ENCODE peak calls at places on chromosomes 5 and 9, in seven cellular contexts. One of them, this sample, is unnamed.

GRCh38 chr5:176187276-176188062 is 50.8 kb upstream of the SIMC1 start:
- DNase-seq in iPS-NIHi11: no peak
- DNase-seq in activated T-cell treated with anti-CD3 and anti-CD28 coated beads for 24 hours: no peak
- DNase-seq in right lobe of liver: no peak
- DNase-seq in osteoblast: peak; percentile 62
- DNase-seq in body of pancreas: no peak
- DNase-seq in AG09319: no peak
- DNase-seq in this sample: no peak

GRCh38 chr5:175700991-175701390 is 43.1 kb downstream of the HRH2 start:
- DNase-seq in body of pancreas: no peak
- DNase-seq in activated T-cell treated with anti-CD3 and anti-CD28 coated beads for 24 hours: no peak
- DNase-seq in iPS-NIHi11: no peak
- DNase-seq in AG09319: no peak
- DNase-seq in osteoblast: no peak
- DNase-seq in right lobe of liver: peak; percentile 33
- DNase-seq in this sample: no peak

GRCh38 chr5:37717613-37718431 is 122.0 kb downstream of the GDNF start:
- DNase-seq in AG09319: no peak
- DNase-seq in osteoblast: peak; percentile 36
- DNase-seq in body of pancreas: peak; percentile 78
- DNase-seq in right lobe of liver: peak; percentile 47
- DNase-seq in iPS-NIHi11: peak; percentile 61
- DNase-seq in activated T-cell treated with anti-CD3 and anti-CD28 coated beads for 24 hours: no peak
- DNase-seq in this sample: peak; percentile 71

GRCh38 chr5:96079075-96079474 is 117.4 kb upstream of the ELL2 start:
- DNase-seq in AG09319: peak; percentile 67
- DNase-seq in osteoblast: peak; percentile 32
- DNase-seq in activated T-cell treated with anti-CD3 and anti-CD28 coated beads for 24 hours: no peak
- DNase-seq in body of pancreas: no peak
- DNase-seq in right lobe of liver: no peak
- DNase-seq in iPS-NIHi11: no peak
- DNase-seq in this sample: peak; percentile 91

GRCh38 chr9:136977223-136978072 is at the start of gene PTGDS:
- DNase-seq in right lobe of liver: no peak
- DNase-seq in activated T-cell treated with anti-CD3 and anti-CD28 coated beads for 24 hours: no peak
- DNase-seq in iPS-NIHi11: no peak
- DNase-seq in body of pancreas: no peak
- DNase-seq in AG09319: no peak
- DNase-seq in osteoblast: no peak
- DNase-seq in this sample: no peak

GRCh38 chr9:109766351-109766750 is 13.6 kb upstream of the PALM2AKAP2 start:
- DNase-seq in right lobe of liver: no peak
- DNase-seq in activated T-cell treated with anti-CD3 and anti-CD28 coated beads for 24 hours: no peak
- DNase-seq in body of pancreas: no peak
- DNase-seq in osteoblast: no peak
- DNase-seq in iPS-NIHi11: no peak
- DNase-seq in AG09319: peak; percentile 82
- DNase-seq in this sample: peak; percentile 97

GRCh38 chr9:100739208-100739607 is 161.3 kb downstream of the CAVIN4 start:
- DNase-seq in osteoblast: no peak
- DNase-seq in activated T-cell treated with anti-CD3 and anti-CD28 coated beads for 24 hours: no peak
- DNase-seq in iPS-NIHi11: no peak
- DNase-seq in right lobe of liver: no peak
- DNase-seq in body of pancreas: no peak
- DNase-seq in AG09319: no peak
- DNase-seq in this sample: no peak

GRCh38 chr9:115694991-115695390 is 458.6 kb upstream of the PAPPA start:
- DNase-seq in osteoblast: no peak
- DNase-seq in iPS-NIHi11: no peak
- DNase-seq in activated T-cell treated with anti-CD3 and anti-CD28 coated beads for 24 hours: no peak
- DNase-seq in AG09319: no peak
- DNase-seq in body of pancreas: no peak
- DNase-seq in right lobe of liver: no peak
- DNase-seq in this sample: no peak

GRCh38 chr5:159262472-159262858 is 625 bp upstream of the UBLCP1 start:
- DNase-seq in right lobe of liver: no peak
- DNase-seq in body of pancreas: no peak
- DNase-seq in iPS-NIHi11: peak; percentile 10
- DNase-seq in osteoblast: no peak
- DNase-seq in activated T-cell treated with anti-CD3 and anti-CD28 coated beads for 24 hours: no peak
- DNase-seq in AG09319: no peak
- DNase-seq in this sample: peak; percentile 85

GRCh38 chr5:95697781-95698681 is 15.2 kb upstream of the SPATA9 start:
- DNase-seq in activated T-cell treated with anti-CD3 and anti-CD28 coated beads for 24 hours: no peak
- DNase-seq in right lobe of liver: no peak
- DNase-seq in iPS-NIHi11: peak; percentile 20
- DNase-seq in body of pancreas: no peak
- DNase-seq in AG09319: no peak
- DNase-seq in osteoblast: no peak
- DNase-seq in this sample: no peak

GRCh38 chr5:65927497-65928340 is 1.3 kb downstream of the ERBIN start:
- DNase-seq in iPS-NIHi11: peak; percentile 22
- DNase-seq in osteoblast: peak; percentile 94
- DNase-seq in activated T-cell treated with anti-CD3 and anti-CD28 coated beads for 24 hours: peak; percentile 18
- DNase-seq in body of pancreas: no peak
- DNase-seq in right lobe of liver: no peak
- DNase-seq in AG09319: no peak
- DNase-seq in this sample: peak; percentile 58

GRCh38 chr9:10366171-10366779 is 246.5 kb downstream of the PTPRD start:
- DNase-seq in activated T-cell treated with anti-CD3 and anti-CD28 coated beads for 24 hours: no peak
- DNase-seq in osteoblast: peak; percentile 4
- DNase-seq in iPS-NIHi11: peak; percentile 34
- DNase-seq in AG09319: no peak
- DNase-seq in right lobe of liver: no peak
- DNase-seq in body of pancreas: no peak
- DNase-seq in this sample: peak; percentile 42

GRCh38 chr5:56259002-56259511 is 25.9 kb upstream of the ANKRD55 start:
- DNase-seq in iPS-NIHi11: no peak
- DNase-seq in body of pancreas: no peak
- DNase-seq in AG09319: peak; percentile 60
- DNase-seq in activated T-cell treated with anti-CD3 and anti-CD28 coated beads for 24 hours: no peak
- DNase-seq in right lobe of liver: no peak
- DNase-seq in osteoblast: peak; percentile 94
- DNase-seq in this sample: peak; percentile 62

GRCh38 chr9:80665479-80665878 is 1023.9 kb downstream of the TLE1 start:
- DNase-seq in activated T-cell treated with anti-CD3 and anti-CD28 coated beads for 24 hours: no peak
- DNase-seq in right lobe of liver: no peak
- DNase-seq in osteoblast: no peak
- DNase-seq in iPS-NIHi11: no peak
- DNase-seq in body of pancreas: no peak
- DNase-seq in AG09319: no peak
- DNase-seq in this sample: no peak

GRCh38 chr9:116943970-116944369 is 256.9 kb downstream of the TRIM32 start:
- DNase-seq in right lobe of liver: no peak
- DNase-seq in AG09319: no peak
- DNase-seq in body of pancreas: no peak
- DNase-seq in activated T-cell treated with anti-CD3 and anti-CD28 coated beads for 24 hours: no peak
- DNase-seq in osteoblast: no peak
- DNase-seq in iPS-NIHi11: no peak
- DNase-seq in this sample: no peak

GRCh38 chr5:143399616-143400540 is 3.6 kb downstream of the NR3C1 start:
- DNase-seq in body of pancreas: no peak
- DNase-seq in activated T-cell treated with anti-CD3 and anti-CD28 coated beads for 24 hours: no peak
- DNase-seq in iPS-NIHi11: no peak
- DNase-seq in AG09319: no peak
- DNase-seq in osteoblast: peak; percentile 21
- DNase-seq in right lobe of liver: no peak
- DNase-seq in this sample: no peak

GRCh38 chr5:106092455-106092854 is 1578.3 kb downstream of the EFNA5 start:
- DNase-seq in AG09319: no peak
- DNase-seq in osteoblast: no peak
- DNase-seq in activated T-cell treated with anti-CD3 and anti-CD28 coated beads for 24 hours: no peak
- DNase-seq in iPS-NIHi11: no peak
- DNase-seq in right lobe of liver: no peak
- DNase-seq in body of pancreas: no peak
- DNase-seq in this sample: no peak

GRCh38 chr9:127791085-127791484 is 5.3 kb downstream of the CDK9 start:
- DNase-seq in body of pancreas: no peak
- DNase-seq in iPS-NIHi11: no peak
- DNase-seq in activated T-cell treated with anti-CD3 and anti-CD28 coated beads for 24 hours: no peak
- DNase-seq in osteoblast: peak; percentile 55
- DNase-seq in AG09319: no peak
- DNase-seq in right lobe of liver: no peak
- DNase-seq in this sample: no peak

GRCh38 chr5:158560170-158560569 is 539.5 kb downstream of the EBF1 start:
- DNase-seq in AG09319: peak; percentile 14
- DNase-seq in activated T-cell treated with anti-CD3 and anti-CD28 coated beads for 24 hours: no peak
- DNase-seq in right lobe of liver: no peak
- DNase-seq in osteoblast: peak; percentile 66
- DNase-seq in body of pancreas: no peak
- DNase-seq in iPS-NIHi11: no peak
- DNase-seq in this sample: peak; percentile 22

GRCh38 chr9:124869986-124870560 is 8.1 kb downstream of the ARPC5L start:
- DNase-seq in body of pancreas: peak; percentile 32
- DNase-seq in osteoblast: peak; percentile 80
- DNase-seq in iPS-NIHi11: no peak
- DNase-seq in activated T-cell treated with anti-CD3 and anti-CD28 coated beads for 24 hours: peak; percentile 87
- DNase-seq in AG09319: no peak
- DNase-seq in right lobe of liver: no peak
- DNase-seq in this sample: no peak

GRCh38 chr9:125904155-125904841 is 157.1 kb downstream of the PBX3 start:
- DNase-seq in AG09319: no peak
- DNase-seq in iPS-NIHi11: no peak
- DNase-seq in right lobe of liver: no peak
- DNase-seq in osteoblast: no peak
- DNase-seq in activated T-cell treated with anti-CD3 and anti-CD28 coated beads for 24 hours: no peak
- DNase-seq in body of pancreas: no peak
- DNase-seq in this sample: no peak

GRCh38 chr5:133754575-133755169 is 142.3 kb upstream of the FSTL4 start:
- DNase-seq in osteoblast: no peak
- DNase-seq in right lobe of liver: no peak
- DNase-seq in body of pancreas: peak; percentile 50
- DNase-seq in AG09319: no peak
- DNase-seq in activated T-cell treated with anti-CD3 and anti-CD28 coated beads for 24 hours: peak; percentile 8
- DNase-seq in iPS-NIHi11: peak; percentile 63
- DNase-seq in this sample: peak; percentile 15

GRCh38 chr5:61322738-61323429 is 9.2 kb upstream of the ZSWIM6 start:
- DNase-seq in AG09319: no peak
- DNase-seq in iPS-NIHi11: no peak
- DNase-seq in body of pancreas: no peak
- DNase-seq in osteoblast: peak; percentile 31
- DNase-seq in right lobe of liver: peak; percentile 54
- DNase-seq in activated T-cell treated with anti-CD3 and anti-CD28 coated beads for 24 hours: no peak
- DNase-seq in this sample: peak; percentile 66

GRCh38 chr9:4299006-4299795 is 667 bp downstream of the GLIS3 start:
- DNase-seq in activated T-cell treated with anti-CD3 and anti-CD28 coated beads for 24 hours: no peak
- DNase-seq in AG09319: no peak
- DNase-seq in osteoblast: peak; percentile 94
- DNase-seq in body of pancreas: peak; percentile 39
- DNase-seq in iPS-NIHi11: peak; percentile 38
- DNase-seq in right lobe of liver: peak; percentile 52
- DNase-seq in this sample: no peak

GRCh38 chr5:170896779-170897178 is 35.0 kb downstream of the RANBP17 start:
- DNase-seq in osteoblast: peak; percentile 46
- DNase-seq in activated T-cell treated with anti-CD3 and anti-CD28 coated beads for 24 hours: no peak
- DNase-seq in iPS-NIHi11: peak; percentile 51
- DNase-seq in body of pancreas: peak; percentile 10
- DNase-seq in AG09319: no peak
- DNase-seq in right lobe of liver: no peak
- DNase-seq in this sample: no peak

GRCh38 chr9:89623925-89624420 is 19.2 kb downstream of the GADD45G start:
- DNase-seq in activated T-cell treated with anti-CD3 and anti-CD28 coated beads for 24 hours: no peak
- DNase-seq in AG09319: no peak
- DNase-seq in iPS-NIHi11: no peak
- DNase-seq in body of pancreas: peak; percentile 62
- DNase-seq in osteoblast: peak; percentile 26
- DNase-seq in right lobe of liver: no peak
- DNase-seq in this sample: no peak

GRCh38 chr9:28439688-28440087 is 866.4 kb upstream of the C9orf72 start:
- DNase-seq in osteoblast: no peak
- DNase-seq in iPS-NIHi11: no peak
- DNase-seq in activated T-cell treated with anti-CD3 and anti-CD28 coated beads for 24 hours: no peak
- DNase-seq in AG09319: no peak
- DNase-seq in body of pancreas: no peak
- DNase-seq in right lobe of liver: no peak
- DNase-seq in this sample: peak; percentile 28

GRCh38 chr5:33829430-33829829 is 62.4 kb downstream of the ADAMTS12 start:
- DNase-seq in right lobe of liver: no peak
- DNase-seq in body of pancreas: no peak
- DNase-seq in iPS-NIHi11: no peak
- DNase-seq in osteoblast: no peak
- DNase-seq in activated T-cell treated with anti-CD3 and anti-CD28 coated beads for 24 hours: no peak
- DNase-seq in AG09319: no peak
- DNase-seq in this sample: no peak

GRCh38 chr5:57432876-57433275 is 49.7 kb downstream of the ACTBL2 start:
- DNase-seq in AG09319: no peak
- DNase-seq in osteoblast: no peak
- DNase-seq in activated T-cell treated with anti-CD3 and anti-CD28 coated beads for 24 hours: no peak
- DNase-seq in iPS-NIHi11: no peak
- DNase-seq in right lobe of liver: no peak
- DNase-seq in body of pancreas: no peak
- DNase-seq in this sample: no peak

GRCh38 chr9:93059960-93060591 is 1.6 kb downstream of the SUSD3 start:
- DNase-seq in body of pancreas: no peak
- DNase-seq in activated T-cell treated with anti-CD3 and anti-CD28 coated beads for 24 hours: no peak
- DNase-seq in right lobe of liver: peak; percentile 49
- DNase-seq in AG09319: no peak
- DNase-seq in iPS-NIHi11: no peak
- DNase-seq in osteoblast: peak; percentile 86
- DNase-seq in this sample: no peak